ENCODE peak calls at places on chromosomes 5 and 9, in four cellular contexts. One of them, this sample, is unnamed.
A peak's percentile ranks its signal among the peaks of the same experiment; 100 is the strongest.

GRCh38 chr5:96927008-96927407 is 8.9 kb upstream of the LNPEP start:
- DNase-seq in IMR-90: peak; percentile 28
- DNase-seq in endothelial cell: no peak
- DNase-seq in left colon: no peak
- DNase-seq in this sample: no peak

GRCh38 chr9:35406183-35406959 is 83.5 kb upstream of the RUSC2 start:
- DNase-seq in endothelial cell: peak; percentile 36
- DNase-seq in left colon: peak; percentile 60
- DNase-seq in IMR-90: no peak
- DNase-seq in this sample: no peak

GRCh38 chr5:172546196-172546595 is 91.9 kb upstream of the SH3PXD2B start:
- DNase-seq in endothelial cell: no peak
- DNase-seq in left colon: no peak
- DNase-seq in IMR-90: no peak
- DNase-seq in this sample: no peak

GRCh38 chr5:135482383-135482933 is 30.3 kb upstream of the TIFAB start:
- DNase-seq in IMR-90: no peak
- DNase-seq in endothelial cell: no peak
- DNase-seq in left colon: no peak
- DNase-seq in this sample: no peak

GRCh38 chr5:65790371-65791163 is 68.6 kb downstream of the NLN start:
- DNase-seq in IMR-90: no peak
- DNase-seq in endothelial cell: no peak
- DNase-seq in left colon: peak; percentile 14
- DNase-seq in this sample: no peak

GRCh38 chr9:119523508-119523907 is 154.3 kb upstream of the BRINP1 start:
- DNase-seq in IMR-90: no peak
- DNase-seq in left colon: no peak
- DNase-seq in endothelial cell: no peak
- DNase-seq in this sample: no peak

GRCh38 chr9:137250329-137251193 is 525 bp upstream of the STPG3 start:
- DNase-seq in left colon: no peak
- DNase-seq in endothelial cell: no peak
- DNase-seq in IMR-90: no peak
- DNase-seq in this sample: no peak

GRCh38 chr5:177112589-177113220 is 20.9 kb upstream of the NSD1 start:
- DNase-seq in IMR-90: no peak
- DNase-seq in endothelial cell: no peak
- DNase-seq in left colon: no peak
- DNase-seq in this sample: no peak

GRCh38 chr9:38066907-38067610 is 2.0 kb downstream of the SHB start:
- DNase-seq in left colon: peak; percentile 82
- DNase-seq in IMR-90: no peak
- DNase-seq in endothelial cell: peak; percentile 53
- DNase-seq in this sample: no peak

GRCh38 chr9:24961787-24962186 is 416.1 kb upstream of the IZUMO3 start:
- DNase-seq in left colon: no peak
- DNase-seq in endothelial cell: no peak
- DNase-seq in IMR-90: no peak
- DNase-seq in this sample: no peak

GRCh38 chr5:75707911-75708509 is 9.2 kb downstream of the POC5 start:
- DNase-seq in left colon: no peak
- DNase-seq in endothelial cell: no peak
- DNase-seq in IMR-90: peak; percentile 9
- DNase-seq in this sample: no peak

GRCh38 chr9:107119294-107119693 is 163.8 kb upstream of the RAD23B start:
- DNase-seq in endothelial cell: no peak
- DNase-seq in IMR-90: no peak
- DNase-seq in left colon: no peak
- DNase-seq in this sample: no peak

GRCh38 chr5:65992630-65993029 is 66.3 kb downstream of the ERBIN start:
- DNase-seq in endothelial cell: no peak
- DNase-seq in IMR-90: no peak
- DNase-seq in left colon: no peak
- DNase-seq in this sample: no peak

GRCh38 chr9:974993-975739 is 1.3 kb upstream of the DMRT3 start:
- DNase-seq in left colon: no peak
- DNase-seq in endothelial cell: peak; percentile 26
- DNase-seq in IMR-90: no peak
- DNase-seq in this sample: no peak

GRCh38 chr5:61916621-61917620 is 389.1 kb upstream of the KIF2A start:
- DNase-seq in endothelial cell: no peak
- DNase-seq in IMR-90: peak; percentile 1
- DNase-seq in left colon: no peak
- DNase-seq in this sample: no peak

GRCh38 chr5:74257645-74258328 is 382.7 kb downstream of the ENC1 start:
- DNase-seq in left colon: peak; percentile 82
- DNase-seq in IMR-90: peak; percentile 55
- DNase-seq in endothelial cell: no peak
- DNase-seq in this sample: peak; percentile 27

This sample was measured in HuH-7.